ENCODE peak calls at places on chromosomes 1 and 21, in four cellular contexts. S, N, V and C are unnamed samples.
A peak's percentile ranks its signal among the peaks of the same experiment; 100 is the strongest.

GRCh38 chr1:53076721-53077598 is 14.9 kb downstream of the PODN start:
- DNase-seq in S (no peak), V (no peak), N (no peak), C (no peak)

GRCh38 chr1:107981277-107981676 is 16.3 kb upstream of the VAV3 start:
- DNase-seq in N (no peak), S (no peak), V (no peak), C (no peak)

GRCh38 chr1:246860401-246860800 is 71.3 kb downstream of the AHCTF1 start:
- DNase-seq in S (no peak), N (no peak), V (peak; percentile 29), C (no peak)

GRCh38 chr1:163771637-163772036 is 449.9 kb downstream of the NUF2 start:
- DNase-seq in S (no peak), V (no peak), N (no peak), C (no peak)

GRCh38 chr1:210311726-210312493 is 16.8 kb upstream of the HHAT start:
- DNase-seq in N (no peak), S (no peak), V (no peak), C (no peak)

GRCh38 chr1:78553859-78554258 is 63.1 kb downstream of the PTGFR start:
- DNase-seq in S (no peak), V (no peak), N (peak; percentile 7), C (no peak)

GRCh38 chr1:162663589-162664030 is 31.3 kb downstream of the DDR2 start:
- DNase-seq in S (no peak), V (peak; percentile 38), N (no peak), C (no peak)

GRCh38 chr1:193676996-193677569 is 490.7 kb upstream of the B3GALT2 start:
- DNase-seq in V (no peak), N (no peak), S (no peak), C (no peak)

GRCh38 chr21:45158491-45159423 is 84.4 kb downstream of the ADARB1 start:
- DNase-seq in V (no peak), N (no peak), S (no peak), C (no peak)

GRCh38 chr1:155245163-155245524 is 10.1 kb downstream of the ENTREP3 start:
- DNase-seq in N (no peak), S (no peak), V (no peak), C (no peak)

GRCh38 chr1:226654046-226654445 is 85.0 kb downstream of the ITPKB start:
- DNase-seq in V (peak; percentile 18), S (no peak), N (no peak), C (no peak)

GRCh38 chr1:232667094-232667780 is 37.3 kb upstream of the SIPA1L2 start:
- DNase-seq in N (no peak), V (peak; percentile 21), S (no peak), C (no peak)

GRCh38 chr1:1204425-1204920 is 1.9 kb downstream of the TNFRSF18 start:
- DNase-seq in N (no peak), V (no peak), S (no peak), C (no peak)

GRCh38 chr1:107432108-107432507 is 291.3 kb downstream of the NTNG1 start:
- DNase-seq in S (no peak), N (no peak), V (peak; percentile 4), C (no peak)

GRCh38 chr1:167658574-167659328 is 28.7 kb downstream of the RCSD1 start:
- DNase-seq in V (no peak), N (no peak), S (no peak), C (peak; percentile 38)

GRCh38 chr1:199064971-199065370 is 426.1 kb downstream of the PTPRC start:
- DNase-seq in S (no peak), N (no peak), V (no peak), C (no peak)

GRCh38 chr1:177567393-177567792 is 396.6 kb downstream of the BRINP2 start:
- DNase-seq in S (no peak), V (peak; percentile 14), N (peak; percentile 19), C (no peak)

GRCh38 chr1:159803946-159804695 is 2.0 kb downstream of the FCRL6 start:
- DNase-seq in S (no peak), V (no peak), N (no peak), C (no peak)

DNA sequence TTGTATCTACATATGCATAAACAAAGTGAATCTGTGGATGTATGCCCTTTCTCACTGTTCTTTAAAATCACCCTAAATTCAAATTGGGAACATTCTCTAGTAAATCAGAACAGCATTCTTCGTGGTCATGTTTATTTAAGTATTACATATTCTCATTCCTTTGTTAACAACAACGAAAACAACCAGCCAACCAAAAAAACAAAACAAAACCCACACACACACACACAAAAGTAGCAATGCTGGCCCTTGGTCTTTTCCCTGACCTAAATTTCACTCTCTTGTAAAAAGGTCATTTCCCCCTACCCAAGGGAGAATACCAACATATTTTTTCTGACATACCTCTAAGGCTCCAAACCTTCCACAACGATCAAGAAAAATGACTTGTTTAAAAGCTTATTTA is 102.6 kb downstream of the NRIP1 start:
- DNase-seq in S (no peak), N (no peak), V (no peak), C (no peak)
- H3K27ac ChIP-seq in S (no peak overlapping the region), N (no peak overlapping the region), V (no peak overlapping the region), C (no peak overlapping the region)

GRCh38 chr21:37461494-37461893 is 94.9 kb downstream of the DYRK1A start:
- DNase-seq in V (peak; percentile 44), S (no peak), N (no peak), C (no peak)
- H3K4me1 ChIP-seq in V (peaks cover 11% of the 10 kb centered on the region), S (peaks cover 14% of the 10 kb centered on the region), N (no peaks in the 10 kb centered on the region), C (peaks cover 74% of the 10 kb centered on the region)

GRCh38 chr1:19648689-19649088 is 4.6 kb downstream of the NBL1 start:
- DNase-seq in V (peak; percentile 43), N (peak; percentile 57), S (no peak), C (peak; percentile 89)

GRCh38 chr1:19647643-19648042 is 3.5 kb downstream of the NBL1 start:
- DNase-seq in N (no peak), S (no peak), V (no peak), C (peak; percentile 56)

GRCh38 chr1:19648239-19648638 is 4.1 kb downstream of the NBL1 start:
- DNase-seq in S (no peak), N (no peak), V (no peak), C (no peak)

GRCh38 chr1:19651141-19651737 is 7.1 kb downstream of the NBL1 start:
- DNase-seq in V (peak; percentile 56), N (no peak), S (peak; percentile 24), C (peak; percentile 43)

GRCh38 chr1:19650416-19651140 is 6.5 kb downstream of the NBL1 start:
- DNase-seq in V (no peak), N (no peak), S (no peak), C (no peak)
- H3K4me3 ChIP-seq in V (no peak overlapping the region), N (no peak overlapping the region), S (peak overlapping the region; percentile 91), C (no peak overlapping the region)

DNA sequence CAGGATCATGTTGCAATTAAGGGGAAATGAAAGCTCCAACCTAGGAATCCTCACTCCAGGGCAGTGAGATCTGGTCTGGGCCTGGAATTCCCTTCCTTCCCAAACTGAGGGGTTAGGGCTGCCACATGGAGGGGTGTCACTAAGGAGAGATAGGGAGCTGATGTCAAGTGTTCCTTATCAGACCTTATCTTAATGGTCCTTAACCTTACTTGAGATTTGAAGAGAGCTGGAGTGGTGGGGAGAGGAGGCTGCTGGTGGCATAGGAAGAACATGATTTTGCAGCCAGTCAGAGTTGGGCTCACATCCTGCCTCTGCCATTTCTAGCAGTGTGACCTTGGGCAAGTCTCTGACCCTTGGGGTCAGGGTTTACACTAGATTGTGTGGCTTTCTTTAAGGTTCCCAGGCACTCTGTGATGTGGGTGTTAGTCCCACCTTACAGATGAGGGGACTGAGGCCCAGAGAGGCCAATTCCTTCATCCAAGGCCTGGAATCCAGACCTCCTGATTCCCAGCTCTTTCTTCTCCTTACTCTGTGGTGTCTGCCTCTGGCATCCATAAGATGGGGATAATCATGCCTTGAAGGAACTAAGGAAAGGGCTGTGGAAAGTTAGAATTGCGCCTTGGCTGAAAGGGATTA is 56.3 kb upstream of the SYNC start:
- DNase-seq in S (no peak), N (no peak), V (no peak), C (no peak)
- H3K27ac ChIP-seq in S (peak overlapping the region; percentile 92), N (peak overlapping the region; percentile 98), V (no peak overlapping the region), C (peak overlapping the region; percentile 91)

GRCh38 chr1:244451951-244452795 is 464 bp upstream of the ADSS2 start:
- DNase-seq in N (peak; percentile 98), S (peak; percentile 99), V (peak; percentile 99), C (peak; percentile 100)
- H3K4me1 ChIP-seq in N (peaks cover 4% of the 10 kb centered on the region), S (peaks cover 9% of the 10 kb centered on the region), V (peaks cover 10% of the 10 kb centered on the region), C (peaks cover 7% of the 10 kb centered on the region)